ENCODE peak calls at places on chromosomes 3 and 15, in nine cellular contexts. M is GM12878, Z is HepG2, R is mammary epithelial cell, O is SK-N-SH, I is endodermal cell, L is fibroblast of lung, K is kidney, B is IMR-90. G is an unnamed sample.
A peak's percentile ranks its signal among the peaks of the same experiment; 100 is the strongest.

GRCh38 chr15:29863438-29863837 is 41.2 kb upstream of the TJP1 start:
- DNase-seq in M (no peak), Z (no peak), R (no peak), O (no peak), I (no peak), L (no peak), K (no peak), B (no peak), G (no peak)

GRCh38 chr3:24129549-24129948 is 184.5 kb downstream of the NR1D2 start:
- DNase-seq in M (no peak), Z (no peak), R (peak; percentile 21), O (no peak), I (no peak), L (no peak), K (no peak), B (no peak), G (peak; percentile 3)

GRCh38 chr15:90063733-90064247 is 38.5 kb downstream of the IDH2 start:
- DNase-seq in M (no peak), Z (no peak), R (no peak), O (no peak), I (peak; percentile 81), L (no peak), K (no peak), B (no peak), G (no peak)

GRCh38 chr3:29297998-29298397 is 17.1 kb downstream of the RBMS3 start:
- DNase-seq in M (no peak), Z (no peak), R (no peak), O (no peak), I (no peak), L (no peak), K (no peak), B (no peak), G (no peak)

GRCh38 chr15:89356634-89357298 is 22.1 kb upstream of the POLG start:
- DNase-seq in M (no peak), Z (no peak), R (no peak), O (peak; percentile 79), I (no peak), L (no peak), K (peak; percentile 30), B (no peak), G (peak; percentile 57)

GRCh38 chr3:171055336-171056178 is 29.0 kb upstream of the SLC2A2 start:
- DNase-seq in M (no peak), Z (peak; percentile 95), R (no peak), O (no peak), I (no peak), L (peak; percentile 91), K (no peak), B (peak; percentile 56), G (no peak)

GRCh38 chr3:190089711-190090110 is 31.0 kb downstream of the P3H2 start:
- DNase-seq in M (peak; percentile 59), Z (no peak), R (peak; percentile 83), O (no peak), I (no peak), L (peak; percentile 76), K (no peak), B (no peak), G (no peak)

GRCh38 chr3:149353581-149354184 is 20.2 kb upstream of the TM4SF18 start:
- DNase-seq in M (no peak), Z (peak; percentile 75), R (no peak), O (no peak), I (no peak), L (no peak), K (no peak), B (no peak), G (no peak)

GRCh38 chr3:23668430-23668904 is 137.3 kb upstream of the UBE2E1 start:
- DNase-seq in M (no peak), Z (no peak), R (peak; percentile 89), O (no peak), I (no peak), L (peak; percentile 94), K (no peak), B (peak; percentile 94), G (no peak)

GRCh38 chr15:99442268-99442897 is 123.4 kb upstream of the MEF2A start:
- DNase-seq in M (no peak), Z (no peak), R (peak; percentile 71), O (peak; percentile 31), I (peak; percentile 36), L (peak; percentile 90), K (peak; percentile 94), B (peak; percentile 90), G (no peak)

GRCh38 chr15:56168394-56168793 is 75.3 kb downstream of the RFX7 start:
- DNase-seq in M (no peak), Z (no peak), R (peak; percentile 66), O (no peak), I (no peak), L (peak; percentile 38), K (no peak), B (peak; percentile 35), G (no peak)

GRCh38 chr3:43525941-43526607 is 95.7 kb downstream of the ANO10 start:
- DNase-seq in M (no peak), Z (no peak), R (no peak), O (no peak), I (no peak), L (peak; percentile 14), K (no peak), B (peak; percentile 42), G (no peak)

GRCh38 chr3:25843332-25843731 is 53.4 kb downstream of the OXSM start:
- DNase-seq in M (no peak), Z (no peak), R (no peak), O (no peak), I (no peak), L (no peak), K (no peak), B (peak; percentile 25), G (no peak)

GRCh38 chr3:111694471-111694870 is 99.3 kb upstream of the ZBED2 start:
- DNase-seq in M (no peak), Z (no peak), R (no peak), O (no peak), I (no peak), L (no peak), K (no peak), B (no peak), G (no peak)

GRCh38 chr3:72004749-72005292 is 219.9 kb upstream of the PROK2 start:
- DNase-seq in M (no peak), Z (no peak), R (peak; percentile 56), O (no peak), I (no peak), L (peak; percentile 67), K (no peak), B (peak; percentile 51), G (no peak)
- H3K27ac ChIP-seq in M (no peak overlapping the region), Z (no peak overlapping the region), R (no peak overlapping the region), O (no peak overlapping the region), I (no peak overlapping the region), L (no peak overlapping the region), K (no peak overlapping the region), B (no peak overlapping the region), G (no peak overlapping the region)

GRCh38 chr3:48784426-48785120 is 63.1 kb downstream of the PRKAR2A start:
- DNase-seq in M (no peak), Z (no peak), R (peak; percentile 16), O (no peak), I (no peak), L (peak; percentile 88), K (no peak), B (peak; percentile 88), G (no peak)

GRCh38 chr3:48783304-48783703 is 64.4 kb downstream of the PRKAR2A start:
- DNase-seq in M (no peak), Z (no peak), R (no peak), O (no peak), I (no peak), L (no peak), K (no peak), B (no peak), G (no peak)

GRCh38 chr3:48776854-48777253 is 59.8 kb upstream of the IP6K2 start:
- DNase-seq in M (no peak), Z (no peak), R (no peak), O (no peak), I (no peak), L (no peak), K (no peak), B (no peak), G (no peak)

DNA sequence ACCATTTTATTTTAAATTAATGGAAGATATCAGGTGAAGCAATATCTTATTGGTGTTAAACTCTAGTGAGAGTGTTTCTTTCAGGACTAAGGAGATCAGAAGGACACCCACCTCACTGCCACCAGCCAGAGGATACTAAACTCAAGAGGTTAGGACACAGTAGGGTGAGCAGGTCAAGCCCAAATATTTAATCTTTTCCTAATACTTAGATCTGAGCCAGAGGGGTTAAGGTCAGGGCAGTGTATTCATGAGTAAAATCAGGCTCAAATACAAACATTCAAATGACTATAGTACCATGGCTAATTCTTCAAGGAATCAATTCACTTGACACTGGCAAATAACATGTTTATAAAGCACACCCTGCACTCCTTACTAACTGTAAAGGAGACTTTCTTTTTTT is 65.0 kb upstream of the IP6K2 start:
- DNase-seq in M (no peak), Z (no peak), R (no peak), O (no peak), I (no peak), L (no peak), K (no peak), B (no peak), G (no peak)
- H3K36me3 ChIP-seq in M (peaks cover 6% of the 10 kb centered on the region), Z (peaks cover 4% of the 10 kb centered on the region), R (no peaks in the 10 kb centered on the region), O (peaks cover 32% of the 10 kb centered on the region), I (peaks cover 14% of the 10 kb centered on the region), L (peaks cover 3% of the 10 kb centered on the region), K (peaks cover 12% of the 10 kb centered on the region), B (peaks cover 10% of the 10 kb centered on the region), G (no peaks in the 10 kb centered on the region)

GRCh38 chr15:45521596-45522167 is 873 bp downstream of the SLC30A4 start:
- DNase-seq in M (no peak), Z (peak; percentile 54), R (peak; percentile 28), O (no peak), I (no peak), L (peak; percentile 10), K (no peak), B (no peak), G (no peak)

GRCh38 chr15:45522931-45523331 is 376 bp upstream of the SLC30A4 start:
- DNase-seq in M (no peak), Z (no peak), R (peak; percentile 35), O (no peak), I (peak; percentile 83), L (peak; percentile 53), K (no peak), B (peak; percentile 25), G (no peak)

GRCh38 chr15:45522179-45522930 is at the start of gene SLC30A4:
- DNase-seq in M (no peak), Z (no peak), R (peak; percentile 49), O (peak; percentile 94), I (peak; percentile 81), L (peak; percentile 66), K (peak; percentile 89), B (peak; percentile 42), G (peak; percentile 81)
- H3K9ac ChIP-seq in M (peak within 1 kb of the TSS; percentile 32), Z (peak within 1 kb of the TSS; percentile 15), R (peak within 1 kb of the TSS; percentile 65), O (peak within 1 kb of the TSS; percentile 64), I (peak within 1 kb of the TSS; percentile 34), L (peak within 1 kb of the TSS; percentile 59), K (peak within 1 kb of the TSS; percentile 87), B (peak within 1 kb of the TSS; percentile 84), G (no peak within 1 kb of the TSS)

DNA sequence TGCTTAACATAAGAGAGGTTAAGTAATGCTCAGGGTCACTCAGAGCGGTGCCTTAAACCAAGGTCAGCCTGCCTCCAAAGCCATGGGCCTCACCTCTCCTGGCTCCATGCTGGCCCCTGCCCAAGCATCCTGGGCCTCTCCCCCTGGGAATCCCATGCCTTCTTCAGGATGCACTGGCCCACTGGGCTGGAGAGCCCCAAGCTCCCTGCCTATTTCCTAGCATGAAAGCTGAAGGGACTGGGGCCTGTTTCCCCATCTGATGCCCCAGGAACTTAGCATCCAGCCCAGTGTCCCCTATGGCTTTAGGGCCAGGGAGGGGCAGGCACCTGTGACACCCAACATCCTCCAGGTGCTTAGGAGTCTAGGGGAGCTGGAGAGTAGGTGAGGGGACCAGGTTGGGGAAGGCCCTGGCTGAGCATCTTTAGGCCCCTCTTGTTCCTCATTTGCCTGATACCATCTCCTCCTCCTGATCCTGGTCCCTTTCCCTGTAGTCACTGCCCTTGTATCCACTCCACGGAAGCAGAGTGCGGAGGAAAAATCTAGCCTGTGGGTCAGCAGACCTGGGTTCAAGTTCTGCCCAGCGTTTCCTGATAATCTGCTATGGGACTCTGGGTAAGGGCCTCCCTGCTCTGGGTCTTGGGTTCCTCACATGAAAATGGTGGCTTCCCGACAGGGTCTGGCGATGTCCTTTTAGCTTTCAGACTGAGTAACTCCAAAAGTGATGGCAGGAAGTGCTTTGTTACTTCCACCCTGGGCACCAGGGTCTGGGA is 28.6 kb downstream of the EHD4 start:
- DNase-seq in M (no peak), Z (no peak), R (no peak), O (no peak), I (peak; percentile 21), L (no peak), K (no peak), B (no peak), G (no peak)
- H3K27ac ChIP-seq in M (no peak overlapping the region), Z (no peak overlapping the region), R (peak overlapping the region; percentile 50), O (peak overlapping the region; percentile 95), I (peak overlapping the region; percentile 80), L (peak overlapping the region; percentile 91), K (peak overlapping the region; percentile 36), B (peak overlapping the region; percentile 91), G (no peak overlapping the region)